ENCODE peak calls at places on chromosomes 4 and X, in six cellular contexts. One of them, this sample, is unnamed.

GRCh38 chrX:46636223-46636622 is 62.7 kb downstream of the CHST7 start:
- DNase-seq in K562: no peak
- DNase-seq in HCT116: no peak
- DNase-seq in SK-N-SH: no peak
- DNase-seq in GM12878: no peak
- DNase-seq in HepG2: no peak
- DNase-seq in this sample: no peak

GRCh38 chr4:118682928-118683327 is 2.3 kb upstream of the METTL14 start:
- DNase-seq in GM12878: no peak
- DNase-seq in SK-N-SH: peak; percentile 49
- DNase-seq in HCT116: no peak
- DNase-seq in HepG2: peak; percentile 30
- DNase-seq in K562: peak; percentile 38
- DNase-seq in this sample: no peak

GRCh38 chrX:70479197-70479969 is 34.7 kb downstream of the DLG3 start:
- DNase-seq in HepG2: peak; percentile 67
- DNase-seq in SK-N-SH: no peak
- DNase-seq in K562: no peak
- DNase-seq in GM12878: no peak
- DNase-seq in HCT116: no peak
- DNase-seq in this sample: no peak

GRCh38 chr4:176048631-176049030 is 17.0 kb upstream of the WDR17 start:
- DNase-seq in SK-N-SH: no peak
- DNase-seq in GM12878: no peak
- DNase-seq in HCT116: no peak
- DNase-seq in HepG2: no peak
- DNase-seq in K562: no peak
- DNase-seq in this sample: no peak

GRCh38 chr4:42568610-42569207 is 88.2 kb downstream of the ATP8A1 start:
- DNase-seq in HCT116: peak; percentile 59
- DNase-seq in GM12878: peak; percentile 25
- DNase-seq in HepG2: peak; percentile 56
- DNase-seq in K562: peak; percentile 40
- DNase-seq in SK-N-SH: peak; percentile 64
- DNase-seq in this sample: peak; percentile 36

GRCh38 chrX:17706676-17707075 is 30.6 kb upstream of the SCML1 start:
- DNase-seq in HepG2: peak; percentile 89
- DNase-seq in HCT116: no peak
- DNase-seq in SK-N-SH: no peak
- DNase-seq in GM12878: no peak
- DNase-seq in K562: no peak
- DNase-seq in this sample: no peak

GRCh38 chrX:103061486-103061885 is 2.5 kb downstream of the BEX1 start:
- DNase-seq in HepG2: peak; percentile 2
- DNase-seq in SK-N-SH: no peak
- DNase-seq in K562: no peak
- DNase-seq in HCT116: no peak
- DNase-seq in GM12878: no peak
- DNase-seq in this sample: no peak

GRCh38 chrX:77749695-77750094 is 36.3 kb downstream of the ATRX start:
- DNase-seq in SK-N-SH: no peak
- DNase-seq in GM12878: no peak
- DNase-seq in K562: no peak
- DNase-seq in HepG2: no peak
- DNase-seq in HCT116: no peak
- DNase-seq in this sample: no peak

GRCh38 chr4:147777456-147778091 is 45.7 kb downstream of the ARHGAP10 start:
- DNase-seq in HepG2: no peak
- DNase-seq in HCT116: peak; percentile 59
- DNase-seq in K562: no peak
- DNase-seq in SK-N-SH: no peak
- DNase-seq in GM12878: no peak
- DNase-seq in this sample: no peak

GRCh38 chrX:11532291-11533075 is 133.2 kb downstream of the ARHGAP6 start:
- DNase-seq in HCT116: no peak
- DNase-seq in HepG2: no peak
- DNase-seq in GM12878: no peak
- DNase-seq in SK-N-SH: no peak
- DNase-seq in K562: peak; percentile 58
- DNase-seq in this sample: no peak

GRCh38 chr4:1233641-1234277 is 15.2 kb downstream of the CTBP1 start:
- DNase-seq in HepG2: no peak
- DNase-seq in SK-N-SH: peak; percentile 81
- DNase-seq in K562: no peak
- DNase-seq in HCT116: no peak
- DNase-seq in GM12878: no peak
- DNase-seq in this sample: no peak

GRCh38 chr4:8585186-8585585 is 5.0 kb downstream of the GPR78 start:
- DNase-seq in GM12878: no peak
- DNase-seq in HepG2: no peak
- DNase-seq in HCT116: no peak
- DNase-seq in SK-N-SH: no peak
- DNase-seq in K562: no peak
- DNase-seq in this sample: no peak

DNA sequence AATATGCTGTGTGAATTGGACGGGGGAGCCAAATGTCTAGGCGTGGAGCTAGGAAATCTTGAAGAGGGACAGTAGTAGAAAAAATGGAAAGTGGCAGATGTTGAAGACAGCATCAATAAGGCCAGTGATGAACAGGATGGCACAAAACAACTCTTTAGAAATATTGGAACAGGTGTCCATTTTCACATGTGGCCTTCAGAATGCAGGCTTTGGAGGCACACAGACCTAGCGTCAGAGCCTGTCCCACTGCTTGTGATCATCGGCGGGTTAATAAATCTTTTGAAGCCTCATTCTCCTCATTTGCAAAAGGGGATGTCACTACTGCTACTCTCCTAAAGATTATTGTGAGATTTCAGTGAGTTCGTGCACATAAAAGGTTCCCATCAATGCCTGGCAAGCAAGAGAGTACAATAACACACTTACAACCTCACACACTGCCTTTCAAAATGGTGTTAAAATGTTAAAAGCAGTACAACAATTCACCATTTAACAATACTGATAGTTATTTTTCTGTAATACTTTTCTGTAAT is 2.4 kb downstream of the PDLIM3 start:
- DNase-seq in SK-N-SH: no peak
- DNase-seq in HepG2: no peak
- DNase-seq in GM12878: no peak
- DNase-seq in K562: no peak
- DNase-seq in HCT116: no peak
- DNase-seq in this sample: no peak
- H3K4me3 ChIP-seq in SK-N-SH: no peak overlapping the region
- H3K4me3 ChIP-seq in HepG2: no peak overlapping the region
- H3K4me3 ChIP-seq in GM12878: no peak overlapping the region
- H3K4me3 ChIP-seq in K562: no peak overlapping the region
- H3K4me3 ChIP-seq in HCT116: no peak overlapping the region
- H3K4me3 ChIP-seq in this sample: no peak overlapping the region

GRCh38 chr4:13088726-13089658 is 395.1 kb downstream of the RAB28 start:
- DNase-seq in HCT116: no peak
- DNase-seq in K562: no peak
- DNase-seq in HepG2: no peak
- DNase-seq in GM12878: no peak
- DNase-seq in SK-N-SH: no peak
- DNase-seq in this sample: no peak

GRCh38 chr4:13093170-13093569 is 391.0 kb downstream of the RAB28 start:
- DNase-seq in HepG2: no peak
- DNase-seq in HCT116: no peak
- DNase-seq in K562: no peak
- DNase-seq in GM12878: no peak
- DNase-seq in SK-N-SH: no peak
- DNase-seq in this sample: no peak

GRCh38 chr4:13092702-13093101 is 391.4 kb downstream of the RAB28 start:
- DNase-seq in K562: no peak
- DNase-seq in GM12878: no peak
- DNase-seq in SK-N-SH: no peak
- DNase-seq in HCT116: no peak
- DNase-seq in HepG2: no peak
- DNase-seq in this sample: no peak

GRCh38 chr4:13087041-13087440 is 397.1 kb downstream of the RAB28 start:
- DNase-seq in HepG2: no peak
- DNase-seq in HCT116: no peak
- DNase-seq in K562: no peak
- DNase-seq in SK-N-SH: no peak
- DNase-seq in GM12878: no peak
- DNase-seq in this sample: no peak

DNA sequence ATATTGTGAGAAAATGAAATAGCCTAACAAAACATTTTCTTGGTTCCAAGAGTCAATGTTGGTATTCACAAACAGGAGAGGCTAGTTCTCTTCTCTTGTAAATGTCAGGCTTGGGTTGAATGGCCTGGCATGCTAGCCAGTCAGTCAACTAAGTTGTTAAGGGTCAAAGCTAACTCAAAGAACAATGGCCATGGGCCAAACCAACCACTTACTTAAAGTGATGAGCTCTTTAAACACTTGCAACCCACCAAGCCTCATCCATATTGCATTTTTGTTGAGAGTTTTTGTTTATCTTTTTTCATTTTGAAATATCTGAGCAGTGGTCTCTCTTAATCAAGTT is 394.5 kb downstream of the RAB28 start:
- DNase-seq in SK-N-SH: no peak
- DNase-seq in GM12878: no peak
- DNase-seq in HepG2: no peak
- DNase-seq in K562: no peak
- DNase-seq in HCT116: no peak
- DNase-seq in this sample: no peak
- TF ChIP-seq YY1 in SK-N-SH: no peak
- TF ChIP-seq YY1 in GM12878: no peak
- TF ChIP-seq YY1 in HepG2: no peak
- TF ChIP-seq YY1 in K562: no peak
- TF ChIP-seq YY1 in HCT116: no peak
- TF ChIP-seq YY1 in this sample: no peak

DNA sequence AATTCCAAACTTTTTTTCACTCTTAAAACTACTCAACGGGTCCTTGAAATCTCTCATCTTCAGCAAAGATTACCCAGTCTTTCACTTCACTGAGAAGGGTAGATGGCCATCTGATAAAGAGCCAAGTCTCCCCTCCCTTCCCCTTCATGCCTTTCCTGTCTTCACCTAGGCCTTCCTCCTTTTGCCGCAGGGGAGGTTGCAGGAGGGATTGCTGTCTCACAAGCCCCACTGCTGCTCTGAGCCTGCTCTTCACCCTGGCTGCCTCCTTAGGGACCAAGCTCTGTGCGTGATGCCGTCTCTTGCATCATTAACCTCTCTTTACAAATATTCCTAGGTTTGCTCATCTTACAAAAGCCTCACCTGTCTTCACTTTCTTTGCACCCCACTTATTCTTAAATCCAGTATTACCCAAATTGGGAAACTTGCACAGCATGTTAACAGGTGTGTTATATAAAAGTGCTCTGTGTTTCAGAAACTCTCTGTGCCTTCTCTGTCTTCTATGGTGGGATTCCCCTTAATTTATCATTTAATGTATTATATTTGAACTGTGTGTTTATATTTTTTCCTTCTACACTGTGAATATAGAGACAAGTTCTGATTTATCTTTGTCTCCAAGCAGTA is 3.8 kb downstream of the ZFX start:
- DNase-seq in K562: no peak
- DNase-seq in SK-N-SH: no peak
- DNase-seq in GM12878: no peak
- DNase-seq in HCT116: no peak
- DNase-seq in HepG2: no peak
- DNase-seq in this sample: no peak
- H3K4me3 ChIP-seq in K562: no peak overlapping the region
- H3K4me3 ChIP-seq in SK-N-SH: peak overlapping the region; percentile 26
- H3K4me3 ChIP-seq in GM12878: peak overlapping the region; percentile 88
- H3K4me3 ChIP-seq in HCT116: no peak overlapping the region
- H3K4me3 ChIP-seq in HepG2: no peak overlapping the region
- H3K4me3 ChIP-seq in this sample: no peak overlapping the region

GRCh38 chr4:83572848-83573247 is 36.9 kb downstream of the GPAT3 start:
- DNase-seq in K562: no peak
- DNase-seq in SK-N-SH: no peak
- DNase-seq in HepG2: no peak
- DNase-seq in HCT116: no peak
- DNase-seq in GM12878: no peak
- DNase-seq in this sample: no peak

GRCh38 chr4:83569429-83569828 is 33.5 kb downstream of the GPAT3 start:
- DNase-seq in HepG2: no peak
- DNase-seq in SK-N-SH: no peak
- DNase-seq in GM12878: no peak
- DNase-seq in HCT116: no peak
- DNase-seq in K562: no peak
- DNase-seq in this sample: no peak

GRCh38 chr4:83568057-83568456 is 32.1 kb downstream of the GPAT3 start:
- DNase-seq in HepG2: no peak
- DNase-seq in K562: no peak
- DNase-seq in GM12878: no peak
- DNase-seq in HCT116: no peak
- DNase-seq in SK-N-SH: no peak
- DNase-seq in this sample: no peak

DNA sequence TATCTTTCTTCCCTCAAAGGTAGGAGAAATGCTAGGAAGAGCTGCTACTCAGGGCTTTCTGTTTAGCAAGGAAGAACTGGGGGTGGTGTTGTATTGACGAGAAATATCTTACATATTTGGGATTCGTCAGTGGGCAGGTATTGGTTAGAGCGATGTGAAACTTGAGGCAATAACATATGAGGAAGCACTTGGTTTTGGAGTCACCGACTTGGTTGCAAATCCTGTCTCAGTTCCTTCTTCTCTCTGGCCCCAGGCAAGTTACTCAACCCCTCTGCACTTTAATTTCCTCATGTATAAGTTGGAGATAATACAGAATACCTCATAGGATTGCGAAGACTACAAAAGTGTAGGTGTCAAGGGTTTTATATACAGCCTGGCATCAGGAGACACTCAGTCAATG is 34.1 kb downstream of the GPAT3 start:
- DNase-seq in HCT116: no peak
- DNase-seq in HepG2: no peak
- DNase-seq in SK-N-SH: no peak
- DNase-seq in K562: no peak
- DNase-seq in GM12878: no peak
- DNase-seq in this sample: no peak
- TF ChIP-seq YY1 in HCT116: no peak
- TF ChIP-seq YY1 in HepG2: no peak
- TF ChIP-seq YY1 in SK-N-SH: no peak
- TF ChIP-seq YY1 in K562: no peak
- TF ChIP-seq YY1 in GM12878: no peak
- TF ChIP-seq YY1 in this sample: no peak

GRCh38 chr4:94457692-94458106 is 6.0 kb downstream of the PDLIM5 start:
- DNase-seq in K562: no peak
- DNase-seq in GM12878: no peak
- DNase-seq in SK-N-SH: peak; percentile 12
- DNase-seq in HCT116: no peak
- DNase-seq in HepG2: no peak
- DNase-seq in this sample: no peak

GRCh38 chr4:94452476-94453300 is 946 bp downstream of the PDLIM5 start:
- DNase-seq in SK-N-SH: peak; percentile 54
- DNase-seq in HepG2: peak; percentile 81
- DNase-seq in HCT116: peak; percentile 61
- DNase-seq in K562: peak; percentile 42
- DNase-seq in GM12878: no peak
- DNase-seq in this sample: peak; percentile 40

GRCh38 chr4:94453534-94453963 is 1.8 kb downstream of the PDLIM5 start:
- DNase-seq in HepG2: peak; percentile 58
- DNase-seq in GM12878: no peak
- DNase-seq in K562: no peak
- DNase-seq in HCT116: no peak
- DNase-seq in SK-N-SH: no peak
- DNase-seq in this sample: no peak

GRCh38 chr4:94454405-94454804 is 2.7 kb downstream of the PDLIM5 start:
- DNase-seq in GM12878: no peak
- DNase-seq in K562: no peak
- DNase-seq in HCT116: no peak
- DNase-seq in SK-N-SH: no peak
- DNase-seq in HepG2: no peak
- DNase-seq in this sample: no peak

GRCh38 chr4:94455081-94455480 is 3.3 kb downstream of the PDLIM5 start:
- DNase-seq in GM12878: no peak
- DNase-seq in K562: no peak
- DNase-seq in HepG2: peak; percentile 68
- DNase-seq in SK-N-SH: no peak
- DNase-seq in HCT116: no peak
- DNase-seq in this sample: no peak
- H3K4me3 ChIP-seq in GM12878: no peak overlapping the region
- H3K4me3 ChIP-seq in K562: peak overlapping the region; percentile 37
- H3K4me3 ChIP-seq in HepG2: peak overlapping the region; percentile 96
- H3K4me3 ChIP-seq in SK-N-SH: peak overlapping the region; percentile 32
- H3K4me3 ChIP-seq in HCT116: no peak overlapping the region
- H3K4me3 ChIP-seq in this sample: no peak overlapping the region

This sample was measured in NT2/D1.